ENCODE peak calls at places on chromosomes 1 and 21, in six cellular contexts. W, R, L, M, F and A are unnamed samples.

GRCh38 chr1:118944133-118944532 is 44.0 kb downstream of the TBX15 start:
- DNase-seq in F (no peak), W (no peak), R (no peak), L (peak; percentile 35), M (no peak), A (no peak)

GRCh38 chr1:53899708-53900107 is 5.7 kb downstream of the DIO1 start:
- DNase-seq in R (no peak), L (no peak), W (no peak), M (no peak), F (no peak), A (no peak)

GRCh38 chr1:16430598-16430997 is 6.6 kb downstream of the SPATA21 start:
- DNase-seq in M (peak; percentile 12), W (peak; percentile 5), L (no peak), R (no peak), F (no peak), A (no peak)

GRCh38 chr1:151251656-151252470 is 2.7 kb upstream of the PSMD4 start:
- DNase-seq in F (peak; percentile 81), W (peak; percentile 81), R (peak; percentile 49), M (peak; percentile 80), L (peak; percentile 85), A (peak; percentile 63)

GRCh38 chr1:229068266-229069043 is 202.5 kb upstream of the RAB4A start:
- DNase-seq in M (peak; percentile 99), F (no peak), W (peak; percentile 10), R (no peak), L (peak; percentile 31), A (no peak)

GRCh38 chr1:192489748-192490147 is 85.8 kb upstream of the RGS1 start:
- DNase-seq in M (peak; percentile 75), F (peak; percentile 22), L (peak; percentile 81), W (no peak), R (no peak), A (peak; percentile 97)

GRCh38 chr1:200550367-200550766 is 70.2 kb downstream of the KIF14 start:
- DNase-seq in F (no peak), W (no peak), R (no peak), L (no peak), M (no peak), A (no peak)

GRCh38 chr1:118692143-118692542 is 296.0 kb downstream of the TBX15 start:
- DNase-seq in M (no peak), L (no peak), F (no peak), R (no peak), W (no peak), A (no peak)

GRCh38 chr1:54808443-54809207 is 7.5 kb upstream of the TTC22 start:
- DNase-seq in L (no peak), W (no peak), M (no peak), R (no peak), F (no peak), A (no peak)

GRCh38 chr1:5119496-5120234 is 465.3 kb downstream of the AJAP1 start:
- DNase-seq in R (no peak), F (no peak), W (no peak), L (no peak), M (no peak), A (no peak)

GRCh38 chr1:109388884-109389637 is 8.7 kb downstream of the SORT1 start:
- DNase-seq in W (no peak), L (peak; percentile 35), R (no peak), F (no peak), M (no peak), A (no peak)

GRCh38 chr21:32044205-32044874 is 171.5 kb downstream of the HUNK start:
- DNase-seq in M (no peak), L (no peak), F (no peak), R (no peak), W (no peak), A (no peak)

GRCh38 chr1:231420299-231420958 is 1.7 kb downstream of the EGLN1 start:
- DNase-seq in W (no peak), F (peak; percentile 34), L (peak; percentile 52), M (peak; percentile 66), R (no peak), A (peak; percentile 39)

GRCh38 chr21:15495965-15496364 is 233.8 kb upstream of the USP25 start:
- DNase-seq in W (no peak), R (no peak), F (no peak), L (peak; percentile 59), M (no peak), A (peak; percentile 8)

GRCh38 chr1:27238032-27238431 is 3.6 kb downstream of the WDTC1 start:
- DNase-seq in W (no peak), L (no peak), M (no peak), R (no peak), F (no peak), A (no peak)

GRCh38 chr1:160522136-160522535 is 919 bp downstream of the SLAMF6 start:
- DNase-seq in R (no peak), W (no peak), M (no peak), L (no peak), F (no peak), A (no peak)

GRCh38 chr1:54826226-54826816 is 25.2 kb upstream of the TTC22 start:
- DNase-seq in R (no peak), L (no peak), F (no peak), W (no peak), M (no peak), A (no peak)

GRCh38 chr1:12309783-12310742 is 80.2 kb downstream of the VPS13D start:
- DNase-seq in M (no peak), W (no peak), F (no peak), L (peak; percentile 71), R (no peak), A (peak; percentile 71)

GRCh38 chr1:221868894-221869293 is 127.0 kb upstream of the DUSP10 start:
- DNase-seq in L (peak; percentile 73), F (no peak), W (no peak), R (no peak), M (no peak), A (peak; percentile 85)

GRCh38 chr21:15992171-15992570 is 262.4 kb downstream of the USP25 start:
- DNase-seq in L (peak; percentile 23), W (no peak), M (no peak), R (no peak), F (no peak), A (no peak)

GRCh38 chr1:114278911-114279310 is 125.2 kb upstream of the SYT6 start:
- DNase-seq in R (no peak), M (no peak), L (no peak), F (no peak), W (no peak), A (no peak)

GRCh38 chr1:2574350-2574749 is 12.2 kb upstream of the PRXL2B start:
- DNase-seq in F (no peak), M (no peak), L (peak; percentile 8), R (no peak), W (no peak), A (no peak)